ENCODE peak calls at places on chromosomes 12 and 14, in seven cellular contexts. S is body of pancreas, D is GM12891, M is suprapubic skin, O is Peyer's patch, N is adrenal gland, J is sigmoid colon. Q is an unnamed sample.

GRCh38 chr14:77707355-77707723 is 484 bp downstream of the ALKBH1 start:
- DNase-seq in D (peak; percentile 13), M (no peak), O (no peak), J (no peak), S (no peak), N (peak; percentile 39), Q (peak; percentile 14)

GRCh38 chr12:88247241-88247643 is 105.1 kb downstream of the TMTC3 start:
- DNase-seq in S (no peak), N (no peak), M (no peak), O (no peak), J (no peak), D (no peak), Q (no peak)

GRCh38 chr14:77359626-77360025 is 17.3 kb downstream of the TMED8 start:
- DNase-seq in N (no peak), J (no peak), M (no peak), S (no peak), D (no peak), O (no peak), Q (no peak)

GRCh38 chr14:56318393-56319115 is 200.3 kb downstream of the PELI2 start:
- DNase-seq in J (no peak), D (no peak), N (no peak), O (no peak), M (no peak), S (no peak), Q (no peak)

GRCh38 chr14:105919458-105920150 is 393.2 kb downstream of the TMEM121 start:
- DNase-seq in J (peak; percentile 57), D (no peak), O (no peak), S (no peak), M (no peak), N (no peak), Q (no peak)

GRCh38 chr14:70809238-70810214 is at the start of gene MAP3K9:
- DNase-seq in S (peak; percentile 98), O (peak; percentile 90), J (peak; percentile 77), N (peak; percentile 98), M (peak; percentile 88), D (peak; percentile 91), Q (peak; percentile 96)

GRCh38 chr12:64678248-64678647 is 68.0 kb downstream of the RASSF3 start:
- DNase-seq in M (no peak), O (no peak), S (no peak), N (no peak), D (no peak), J (no peak), Q (no peak)

GRCh38 chr12:70645494-70646317 is 8.5 kb upstream of the PTPRB start:
- DNase-seq in M (no peak), N (peak; percentile 77), D (no peak), S (peak; percentile 25), O (no peak), J (no peak), Q (peak; percentile 41)

GRCh38 chr12:76713130-76713529 is 50.8 kb upstream of the ZDHHC17 start:
- DNase-seq in D (no peak), S (no peak), N (no peak), M (no peak), J (no peak), O (no peak), Q (peak; percentile 16)

GRCh38 chr14:93764211-93764659 is 24.1 kb downstream of the PRIMA1 start:
- DNase-seq in M (no peak), S (no peak), J (peak; percentile 92), D (no peak), O (no peak), N (no peak), Q (no peak)

GRCh38 chr14:85788834-85789233 is 258.9 kb downstream of the FLRT2 start:
- DNase-seq in N (no peak), M (no peak), D (no peak), S (no peak), O (no peak), J (no peak), Q (no peak)

GRCh38 chr12:53737951-53738833 is 10.9 kb upstream of the CALCOCO1 start:
- DNase-seq in N (no peak), S (no peak), M (no peak), J (no peak), D (no peak), O (peak; percentile 52), Q (no peak)

GRCh38 chr14:44135972-44136371 is 371.1 kb downstream of the FSCB start:
- DNase-seq in D (no peak), M (no peak), O (no peak), S (no peak), N (no peak), J (no peak), Q (no peak)

GRCh38 chr12:54301428-54302045 is 722 bp upstream of the NFE2 start:
- DNase-seq in D (no peak), O (no peak), S (no peak), J (peak; percentile 45), M (peak; percentile 40), N (no peak), Q (peak; percentile 86)

GRCh38 chr14:39704581-39704980 is 272.3 kb upstream of the FBXO33 start:
- DNase-seq in N (no peak), M (no peak), J (no peak), S (no peak), D (no peak), O (no peak), Q (no peak)

GRCh38 chr12:48999371-49000131 is at the start of gene DDN:
- DNase-seq in D (peak; percentile 79), J (no peak), N (peak; percentile 72), M (no peak), S (peak; percentile 24), O (no peak), Q (no peak)

GRCh38 chr14:43141636-43142191 is 1365.4 kb downstream of the FSCB start:
- DNase-seq in J (no peak), N (no peak), M (no peak), D (no peak), O (no peak), S (no peak), Q (no peak)

GRCh38 chr12:10697872-10698271 is 24.0 kb upstream of the STYK1 start:
- DNase-seq in S (no peak), O (no peak), M (no peak), N (no peak), J (no peak), D (no peak), Q (no peak)

GRCh38 chr12:10690906-10691305 is 17.1 kb upstream of the STYK1 start:
- DNase-seq in N (no peak), M (no peak), O (no peak), S (no peak), D (no peak), J (no peak), Q (no peak)

GRCh38 chr12:10701226-10701681 is 21.9 kb downstream of the YBX3 start:
- DNase-seq in S (no peak), N (no peak), M (no peak), O (no peak), J (no peak), D (no peak), Q (no peak)

GRCh38 chr12:10701843-10702242 is 21.3 kb downstream of the YBX3 start:
- DNase-seq in S (no peak), N (no peak), D (no peak), J (no peak), M (no peak), O (no peak), Q (no peak)

GRCh38 chr12:10695852-10696251 is 22.0 kb upstream of the STYK1 start:
- DNase-seq in O (no peak), S (no peak), N (no peak), J (no peak), M (no peak), D (no peak), Q (no peak)
- TF ChIP-seq POLR2A in O (no peak), S (no peak), N (no peak), J (no peak), M (no peak), D (no peak), Q (no peak)

GRCh38 chr12:14941369-14941768 is 3.0 kb upstream of the ERP27 start:
- DNase-seq in N (no peak), S (no peak), M (no peak), O (no peak), D (no peak), J (no peak), Q (no peak)
- TF ChIP-seq POLR2A in N (no peak), S (no peak), M (no peak), O (no peak), D (peak; percentile 15), J (no peak), Q (no peak)

DNA sequence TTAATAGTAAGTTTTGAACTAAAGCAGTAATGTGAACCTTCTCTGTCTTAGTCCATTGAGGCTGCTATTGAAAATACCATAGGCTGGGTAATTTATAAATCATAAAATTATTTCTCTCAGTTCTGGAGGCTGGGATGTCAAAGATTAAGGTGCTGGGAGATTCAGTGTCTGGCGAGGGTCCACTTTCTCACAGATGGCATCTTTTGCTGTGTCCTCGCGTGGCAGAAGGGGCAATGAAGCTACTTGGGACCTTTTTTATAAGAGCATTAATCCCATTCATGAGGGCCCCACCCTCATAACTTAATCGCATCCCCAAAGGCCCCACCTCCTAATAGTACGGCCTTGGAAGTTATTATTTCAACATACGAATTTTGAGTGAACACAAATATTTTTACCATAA is 28.4 kb downstream of the LIN7A start:
- DNase-seq in N (no peak), D (no peak), S (no peak), M (no peak), J (no peak), O (no peak), Q (no peak)
- TF ChIP-seq POLR2A in N (no peak), D (no peak), S (no peak), M (no peak), J (no peak), O (no peak), Q (no peak)

GRCh38 chr14:69398818-69399210 is 322 bp downstream of the SLC39A9 start:
- DNase-seq in O (no peak), D (no peak), S (no peak), J (no peak), N (no peak), M (peak; percentile 79), Q (no peak)

GRCh38 chr14:69400154-69400553 is 1.7 kb downstream of the SLC39A9 start:
- DNase-seq in S (no peak), O (no peak), J (no peak), D (no peak), N (no peak), M (no peak), Q (no peak)

GRCh38 chr14:69399750-69400149 is 1.3 kb downstream of the SLC39A9 start:
- DNase-seq in M (no peak), O (no peak), J (no peak), N (no peak), D (no peak), S (no peak), Q (no peak)

GRCh38 chr14:69395929-69396328 is 2.2 kb downstream of the ERH start:
- DNase-seq in D (no peak), N (no peak), M (no peak), O (no peak), J (no peak), S (no peak), Q (no peak)

DNA sequence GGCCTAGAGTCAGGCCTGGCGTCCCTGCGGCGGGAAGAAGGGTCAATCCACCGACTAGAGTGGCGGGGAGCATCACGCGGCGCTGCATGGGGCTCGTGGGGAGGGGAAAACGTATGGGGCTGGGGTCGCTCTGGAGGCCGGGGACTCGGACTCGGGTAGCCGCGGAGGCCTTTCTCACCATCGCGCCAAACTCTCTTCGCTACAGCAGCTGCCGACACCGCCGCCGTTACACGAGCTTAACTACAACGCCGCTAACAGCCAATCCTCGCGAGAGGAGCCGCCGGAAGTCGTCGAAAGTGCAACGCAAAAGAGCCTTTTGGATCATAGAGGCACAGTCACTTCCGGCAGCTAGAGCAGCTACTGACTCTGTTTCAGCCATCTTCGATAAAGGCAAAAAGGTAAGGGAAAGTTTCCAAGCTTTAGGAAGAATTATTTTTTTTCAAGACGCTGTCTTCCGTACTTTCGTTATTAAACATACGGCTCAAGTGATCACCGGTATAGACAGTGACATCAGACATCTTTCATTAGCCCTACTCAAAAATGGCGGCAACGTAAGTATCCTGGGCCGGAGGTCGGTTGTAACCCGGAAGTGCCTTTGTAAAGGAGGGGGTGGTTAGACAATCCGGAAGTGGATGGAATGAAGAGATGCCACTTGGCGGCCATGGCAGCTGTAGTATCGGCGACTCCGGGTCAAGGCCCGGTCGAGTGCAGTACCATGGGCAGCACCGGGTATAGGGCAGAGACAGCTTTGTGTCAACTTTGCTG is at the start of the genes ERH and SLC39A9:
- DNase-seq in O (peak; percentile 96), N (peak; percentile 96), J (peak; percentile 98), S (peak; percentile 96), M (peak; percentile 98), D (peak; percentile 66), Q (peak; percentile 96)
- TF ChIP-seq POLR2A in O (peak; percentile 55), N (peak; percentile 71), J (peak; percentile 29), S (peak; percentile 51), M (peak; percentile 45), D (peak; percentile 90), Q (peak; percentile 85)